ENCODE peak calls at places on chromosomes 6 and 20, in ten cellular contexts. S, Q, I, M, P, E, X, C, K and O are unnamed samples.

GRCh38 chr20:956330-956951 is 40.3 kb upstream of the ANGPT4 start:
- DNase-seq in S (peak; percentile 72), Q (peak; percentile 11), I (peak; percentile 83), M (peak; percentile 75), P (peak; percentile 88), E (peak; percentile 51), X (peak; percentile 8), C (peak; percentile 52), K (peak; percentile 62), O (peak; percentile 65)

GRCh38 chr6:26033942-26034354 is 53.3 kb upstream of the HFE start:
- DNase-seq in S (no peak), Q (no peak), I (no peak), M (peak; percentile 38), P (no peak), E (no peak), X (no peak), C (no peak), K (no peak), O (no peak)

GRCh38 chr6:157728183-157728881 is 94.7 kb upstream of the SNX9 start:
- DNase-seq in S (no peak), Q (no peak), I (no peak), M (no peak), P (peak; percentile 21), E (no peak), X (no peak), C (no peak), K (no peak), O (no peak)

GRCh38 chr6:68880050-68880449 is 245.0 kb downstream of the ADGRB3 start:
- DNase-seq in S (no peak), Q (no peak), I (no peak), M (peak; percentile 45), P (no peak), E (no peak), X (no peak), C (no peak), K (no peak), O (no peak)

GRCh38 chr6:137740967-137741761 is 125.9 kb upstream of the TNFAIP3 start:
- DNase-seq in S (no peak), Q (no peak), I (no peak), M (no peak), P (no peak), E (no peak), X (no peak), C (no peak), K (no peak), O (no peak)

GRCh38 chr20:49562341-49563014 is 5.5 kb downstream of the PTGIS start:
- DNase-seq in S (no peak), Q (peak; percentile 89), I (no peak), M (no peak), P (no peak), E (peak; percentile 84), X (peak; percentile 88), C (peak; percentile 86), K (peak; percentile 63), O (peak; percentile 92)

GRCh38 chr6:78511019-78511418 is 356.3 kb upstream of the IRAK1BP1 start:
- DNase-seq in S (no peak), Q (no peak), I (no peak), M (no peak), P (no peak), E (no peak), X (no peak), C (no peak), K (no peak), O (no peak)

GRCh38 chr6:169864148-169865030 is 113.0 kb downstream of the ERMARD start:
- DNase-seq in S (no peak), Q (no peak), I (no peak), M (no peak), P (peak; percentile 44), E (no peak), X (no peak), C (no peak), K (no peak), O (no peak)

GRCh38 chr6:142946181-142946923 is 1.4 kb upstream of the HIVEP2 start:
- DNase-seq in S (peak; percentile 76), Q (peak; percentile 97), I (peak; percentile 97), M (peak; percentile 92), P (peak; percentile 86), E (peak; percentile 98), X (peak; percentile 96), C (peak; percentile 99), K (peak; percentile 99), O (peak; percentile 99)

GRCh38 chr6:73388800-73389512 is 5.7 kb upstream of the DDX43 start:
- DNase-seq in S (peak; percentile 67), Q (peak; percentile 41), I (peak; percentile 65), M (peak; percentile 81), P (peak; percentile 70), E (peak; percentile 51), X (no peak), C (peak; percentile 30), K (peak; percentile 54), O (peak; percentile 67)

DNA sequence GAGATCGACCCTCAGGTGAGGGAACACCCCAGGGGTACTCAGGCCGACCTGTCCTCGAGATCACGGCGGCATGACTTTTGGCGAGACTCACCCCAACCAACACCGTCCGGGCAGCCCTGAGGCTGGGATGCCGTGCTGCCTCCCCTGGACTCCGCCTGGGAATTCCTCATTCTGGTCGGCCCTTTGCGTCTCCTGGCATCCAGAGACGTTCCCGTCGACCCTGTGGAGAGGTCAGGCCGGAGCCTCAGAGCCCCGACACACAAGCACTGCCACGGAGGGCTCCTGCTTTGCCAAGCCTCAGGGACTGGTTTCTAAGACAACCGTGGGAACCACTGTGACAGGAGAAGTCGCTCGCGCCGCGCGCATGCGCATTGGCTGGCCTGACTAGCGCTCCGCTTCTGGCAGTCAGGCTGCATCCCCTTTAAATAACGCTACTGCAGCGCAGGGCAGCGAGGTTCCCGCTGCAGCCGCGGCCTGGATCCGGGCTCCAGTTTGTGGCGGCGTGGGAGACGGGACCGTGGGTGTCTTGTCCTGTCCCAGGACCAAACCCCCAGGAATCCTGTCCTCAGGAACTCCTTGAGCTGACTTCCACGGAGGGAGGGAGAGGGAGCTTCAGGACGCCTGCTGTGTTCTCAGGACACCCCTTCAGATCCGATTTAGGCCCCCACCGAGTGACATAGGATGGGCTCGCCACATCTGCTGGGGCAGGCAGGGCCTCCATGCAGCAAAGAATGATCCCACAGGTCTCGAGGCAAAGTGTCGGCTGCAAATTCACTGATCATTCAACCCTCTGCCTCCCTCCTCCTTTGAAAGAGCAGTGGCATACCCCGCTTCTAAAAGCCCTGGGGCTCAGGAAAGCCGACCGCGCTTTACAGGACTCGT is 163.2 kb upstream of the ZNF337 start:
- DNase-seq in S (no peak), Q (no peak), I (peak; percentile 51), M (peak; percentile 67), P (peak; percentile 73), E (no peak), X (peak; percentile 16), C (peak; percentile 75), K (peak; percentile 85), O (peak; percentile 61)
- H3K4me3 ChIP-seq in S (peak overlapping the region; percentile 47), Q (no peak overlapping the region), I (no peak overlapping the region), M (no peak overlapping the region), P (no peak overlapping the region), E (no peak overlapping the region), X (no peak overlapping the region), C (peak overlapping the region; percentile 16), K (no peak overlapping the region), O (no peak overlapping the region)

GRCh38 chr20:47377122-47377722 is 20.7 kb upstream of the ZMYND8 start:
- DNase-seq in S (no peak), Q (no peak), I (no peak), M (no peak), P (no peak), E (no peak), X (no peak), C (no peak), K (no peak), O (no peak)
- TF ChIP-seq CTCF in S (no peak), Q (no peak), I (no peak), M (no peak), P (no peak), E (no peak), X (no peak), C (no peak), K (no peak), O (no peak)

GRCh38 chr20:60055740-60056139 is 97.5 kb downstream of the CDH26 start:
- DNase-seq in S (no peak), Q (no peak), I (no peak), M (peak; percentile 48), P (peak; percentile 68), E (no peak), X (no peak), C (peak; percentile 29), K (peak; percentile 51), O (no peak)
- H3K4me3 ChIP-seq in S (no peak overlapping the region), Q (no peak overlapping the region), I (no peak overlapping the region), M (peak overlapping the region; percentile 20), P (peak overlapping the region; percentile 20), E (no peak overlapping the region), X (no peak overlapping the region), C (no peak overlapping the region), K (no peak overlapping the region), O (no peak overlapping the region)

GRCh38 chr20:3173582-3174441 is 463 bp upstream of the LZTS3 start:
- DNase-seq in S (no peak), Q (peak; percentile 47), I (peak; percentile 95), M (peak; percentile 95), P (peak; percentile 95), E (peak; percentile 63), X (peak; percentile 29), C (peak; percentile 93), K (peak; percentile 94), O (peak; percentile 75)
- TF ChIP-seq CTCF in S (no peak), Q (no peak), I (peak; percentile 23), M (peak; percentile 9), P (no peak), E (peak; percentile 15), X (peak; percentile 24), C (no peak), K (no peak), O (no peak)

DNA sequence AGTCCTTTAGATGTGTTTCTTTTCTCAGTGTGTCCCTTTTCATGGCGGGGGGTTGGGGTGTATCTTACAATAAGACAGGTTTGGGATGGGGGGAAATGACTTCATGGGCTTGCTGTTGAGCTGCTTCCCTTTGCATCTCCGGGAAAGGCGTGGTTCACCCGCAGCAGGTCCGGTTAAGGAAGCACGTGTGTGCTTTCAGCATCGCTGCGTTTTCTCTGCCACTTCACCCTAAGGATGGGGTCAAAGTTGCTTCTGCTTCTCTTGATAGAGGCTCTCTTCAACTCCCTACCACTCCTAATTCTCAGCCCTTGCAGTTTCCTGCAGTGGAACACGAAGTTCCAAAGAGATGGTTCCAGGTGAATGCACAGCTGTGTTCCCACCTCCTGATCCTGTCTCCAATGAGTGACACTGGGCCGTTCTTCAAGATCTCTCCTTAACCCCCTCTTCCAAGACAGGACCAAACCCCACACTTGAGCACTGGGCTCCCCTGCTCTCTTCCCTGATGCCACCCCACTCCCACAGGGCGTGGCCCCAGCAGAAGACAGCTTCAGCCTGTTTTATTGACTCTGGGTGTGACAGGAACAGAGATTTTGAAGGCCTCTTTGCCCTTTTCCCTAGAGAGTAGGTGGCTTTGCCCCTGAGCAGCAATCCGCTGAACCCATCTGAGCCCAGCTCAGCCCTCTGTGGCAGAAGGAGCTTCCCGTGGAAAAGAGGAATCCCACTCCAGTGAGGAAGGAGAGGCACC is 85.2 kb downstream of the PLEKHG1 start:
- DNase-seq in S (no peak), Q (no peak), I (no peak), M (no peak), P (no peak), E (no peak), X (no peak), C (peak; percentile 52), K (no peak), O (no peak)
- H3K4me3 ChIP-seq in S (no peak overlapping the region), Q (no peak overlapping the region), I (no peak overlapping the region), M (no peak overlapping the region), P (no peak overlapping the region), E (no peak overlapping the region), X (no peak overlapping the region), C (no peak overlapping the region), K (no peak overlapping the region), O (no peak overlapping the region)

GRCh38 chr6:6798430-6798829 is 209.9 kb downstream of the LY86 start:
- DNase-seq in S (no peak), Q (no peak), I (no peak), M (no peak), P (no peak), E (no peak), X (no peak), C (no peak), K (no peak), O (no peak)
- TF ChIP-seq CTCF in S (no peak), Q (no peak), I (no peak), M (no peak), P (no peak), E (no peak), X (no peak), C (no peak), K (no peak), O (no peak)